ENCODE peak calls at places on chromosomes 1 and 21, in five cellular contexts. V is naive thymus-derived CD4-positive, alpha-beta T cell; O is left ventricle myocardium superior; F is GDM1; H is stimulated activated naive B cell treated with anti-CD40 and anti-IgM and Interleukin-4, amounts not matched to agents 10 μg/mL and 1 μg/mL and 100 μg/mL, for 72 hours. D is an unnamed sample.

GRCh38 chr1:67761730-67762129 is 71.5 kb downstream of the GNG12 start:
- DNase-seq in H (no peak), F (no peak), O (no peak), V (no peak), D (no peak)

GRCh38 chr21:39518055-39518844 is 66.5 kb downstream of the SH3BGR start:
- DNase-seq in H (peak), O (no peak), F (peak), V (peak), D (peak)

GRCh38 chr1:21012937-21013336 is 163.8 kb downstream of the EIF4G3 start:
- DNase-seq in H (no peak), V (no peak), O (no peak), F (no peak), D (no peak)

GRCh38 chr1:183029591-183030000 is 6.4 kb downstream of the LAMC1 start:
- DNase-seq in V (no peak), F (no peak), O (no peak), H (no peak), D (no peak)

GRCh38 chr1:174074757-174075156 is 52.6 kb upstream of the RC3H1 start:
- DNase-seq in O (no peak), F (no peak), V (peak), H (no peak), D (no peak)

GRCh38 chr1:216778763-216779162 is 55.5 kb upstream of the ESRRG start:
- DNase-seq in H (no peak), F (no peak), V (no peak), O (no peak), D (no peak)

GRCh38 chr1:150194381-150195031 is 41.4 kb downstream of the ANP32E start:
- DNase-seq in F (no peak), V (no peak), H (no peak), O (no peak), D (no peak)

GRCh38 chr1:200731654-200732332 is 6.9 kb upstream of the CAMSAP2 start:
- DNase-seq in O (no peak), H (no peak), F (no peak), V (no peak), D (no peak)

GRCh38 chr1:225691377-225691776 is 38.5 kb upstream of the ENAH start:
- DNase-seq in O (no peak), F (no peak), H (no peak), V (no peak), D (no peak)

GRCh38 chr1:221994939-221995338 is 253.1 kb upstream of the DUSP10 start:
- DNase-seq in O (no peak), V (no peak), F (no peak), H (no peak), D (no peak)

GRCh38 chr21:45289655-45290515 is 2.2 kb upstream of the POFUT2 start:
- DNase-seq in V (no peak), F (no peak), H (no peak), O (no peak), D (no peak)

GRCh38 chr1:212669102-212669501 is 30.5 kb downstream of the BATF3 start:
- DNase-seq in H (peak), F (no peak), V (no peak), O (no peak), D (no peak)

GRCh38 chr1:232017057-232017456 is 390.5 kb downstream of the DISC1 start:
- DNase-seq in F (no peak), V (no peak), H (no peak), O (no peak), D (no peak)

GRCh38 chr1:234573711-234574299 is 36.2 kb downstream of the IRF2BP2 start:
- DNase-seq in V (peak), O (no peak), F (no peak), H (no peak), D (no peak)

GRCh38 chr1:17009706-17010105 is 2.0 kb downstream of the ATP13A2 start:
- DNase-seq in O (no peak), V (no peak), F (peak), H (no peak), D (no peak)

GRCh38 chr1:9909222-9910046 is 635 bp downstream of the CTNNBIP1 start:
- DNase-seq in V (peak), O (peak), F (peak), H (peak), D (no peak)

GRCh38 chr1:111992396-111992985 is 3.0 kb upstream of the KCND3 start:
- DNase-seq in F (no peak), H (no peak), V (no peak), O (peak), D (no peak)

GRCh38 chr1:9426291-9426711 is 113.0 kb upstream of the SLC25A33 start:
- DNase-seq in F (peak), V (peak), O (no peak), H (peak), D (no peak)

GRCh38 chr1:93814059-93814794 is 64.8 kb downstream of the DNTTIP2 start:
- DNase-seq in F (peak), V (peak), O (no peak), H (peak), D (peak)

GRCh38 chr1:180026556-180026955 is 71.9 kb downstream of the CEP350 start:
- DNase-seq in H (no peak), V (no peak), F (no peak), O (no peak), D (no peak)

GRCh38 chr21:46509760-46510159 is 51.1 kb downstream of the DIP2A start:
- DNase-seq in F (no peak), H (no peak), O (no peak), V (no peak), D (no peak)

GRCh38 chr1:186304982-186305949 is 69.8 kb downstream of the TPR start:
- DNase-seq in O (no peak), F (no peak), V (peak), H (no peak), D (no peak)

GRCh38 chr1:107477233-107477632 is 336.4 kb downstream of the NTNG1 start:
- DNase-seq in H (no peak), V (no peak), O (no peak), F (no peak), D (no peak)

GRCh38 chr1:23743287-23744052 is at the start of gene ELOA:
- DNase-seq in V (peak), O (peak), F (peak), H (peak), D (peak)

GRCh38 chr1:211947396-211948295 is 87.7 kb downstream of the INTS7 start:
- DNase-seq in O (no peak), H (no peak), V (no peak), F (no peak), D (no peak)

GRCh38 chr1:145908653-145909052 is 1.2 kb downstream of the ITGA10 start:
- DNase-seq in V (no peak), O (no peak), F (no peak), H (no peak), D (no peak)

GRCh38 chr21:42233067-42233981 is 14.4 kb downstream of the ABCG1 start:
- DNase-seq in O (peak), F (no peak), H (peak), V (peak), D (peak)

GRCh38 chr1:40385437-40386310 is 12.1 kb downstream of the SMAP2 start:
- DNase-seq in O (no peak), H (peak), V (peak), F (peak), D (no peak)

GRCh38 chr1:50972766-50973165 is 2.7 kb downstream of the CDKN2C start:
- DNase-seq in F (no peak), V (no peak), O (no peak), H (no peak), D (no peak)

GRCh38 chr1:117795190-117795589 is 134.2 kb downstream of the GDAP2 start:
- DNase-seq in V (no peak), O (peak), H (no peak), F (no peak), D (peak)

D was measured in heart right ventricle.